ENCODE peak calls at places on chromosome 17, in five cellular contexts. G, W, X, Q and Z are unnamed samples.

GRCh38 chr17:9763643-9764042 is 27.7 kb downstream of the DHRS7C start:
- DNase-seq in G (no peak), W (no peak), Q (no peak), X (no peak), Z (no peak)

GRCh38 chr17:50934672-50935200 is 68.6 kb upstream of the TOB1 start:
- DNase-seq in G (no peak), W (no peak), Q (no peak), X (no peak), Z (no peak)

GRCh38 chr17:78421534-78422266 is 43.3 kb downstream of the PGS1 start:
- DNase-seq in G (peak; percentile 37), X (peak; percentile 86), W (peak; percentile 79), Q (peak; percentile 76), Z (peak; percentile 86)

GRCh38 chr17:42554250-42555121 is 1.8 kb downstream of the HSD17B1 start:
- DNase-seq in X (peak; percentile 93), W (peak; percentile 85), G (no peak), Q (peak; percentile 92), Z (peak; percentile 93)

GRCh38 chr17:80861892-80862291 is 129.7 kb upstream of the CHMP6 start:
- DNase-seq in Q (no peak), W (peak; percentile 10), X (no peak), G (no peak), Z (no peak)

GRCh38 chr17:77174928-77175720 is 34.4 kb downstream of the SEC14L1 start:
- DNase-seq in X (no peak), Q (no peak), W (no peak), G (no peak), Z (no peak)

GRCh38 chr17:73342057-73342522 is 30.3 kb upstream of the CDC42EP4 start:
- DNase-seq in W (peak; percentile 97), G (peak; percentile 51), Q (peak; percentile 53), X (peak; percentile 82), Z (peak; percentile 76)

GRCh38 chr17:47776330-47777197 is 43.5 kb downstream of the TBX21 start:
- DNase-seq in X (no peak), W (peak; percentile 63), G (peak; percentile 27), Q (no peak), Z (no peak)

GRCh38 chr17:8014558-8014850 is 12.1 kb downstream of the GUCY2D start:
- DNase-seq in Q (no peak), X (no peak), W (no peak), G (no peak), Z (no peak)

GRCh38 chr17:14301761-14302401 is 1.0 kb downstream of the HS3ST3B1 start:
- DNase-seq in X (peak; percentile 72), Q (peak; percentile 33), W (peak; percentile 64), G (no peak), Z (no peak)

GRCh38 chr17:78117027-78117981 is 11.3 kb downstream of the TMC6 start:
- DNase-seq in G (no peak), Q (no peak), X (peak; percentile 64), W (no peak), Z (peak; percentile 72)

GRCh38 chr17:46865100-46865499 is 13.7 kb downstream of the WNT9B start:
- DNase-seq in X (no peak), W (peak; percentile 9), G (peak; percentile 4), Q (no peak), Z (no peak)

GRCh38 chr17:43405861-43406260 is 7.1 kb downstream of the ARL4D start:
- DNase-seq in W (no peak), G (no peak), Q (no peak), X (no peak), Z (no peak)

GRCh38 chr17:58487589-58488427 is at the start of gene HSF5:
- DNase-seq in G (no peak), Q (peak; percentile 27), W (peak; percentile 47), X (peak; percentile 73), Z (peak; percentile 76)

GRCh38 chr17:77449908-77450741 is 309.4 kb downstream of the SEC14L1 start:
- DNase-seq in W (peak; percentile 86), G (no peak), Q (peak; percentile 86), X (peak; percentile 90), Z (peak; percentile 93)

GRCh38 chr17:14972844-14973243 is 292.3 kb downstream of the PMP22 start:
- DNase-seq in W (no peak), Q (no peak), X (no peak), G (no peak), Z (no peak)

GRCh38 chr17:78471635-78472034 is 93.2 kb downstream of the PGS1 start:
- DNase-seq in W (no peak), X (no peak), Q (no peak), G (no peak), Z (no peak)

GRCh38 chr17:5282639-5283217 is 644 bp downstream of the RABEP1 start:
- DNase-seq in W (peak; percentile 11), X (peak; percentile 75), Q (peak; percentile 22), G (no peak), Z (no peak)

GRCh38 chr17:48026503-48027321 is 10.9 kb downstream of the COPZ2 start:
- DNase-seq in Q (peak; percentile 83), G (peak; percentile 84), W (peak; percentile 93), X (peak; percentile 89), Z (peak; percentile 88)

GRCh38 chr17:3796110-3796821 is 4.7 kb downstream of the ITGAE start:
- DNase-seq in G (no peak), Q (no peak), X (no peak), W (no peak), Z (no peak)

GRCh38 chr17:68595496-68595895 is 5.7 kb downstream of the FAM20A start:
- DNase-seq in Q (no peak), W (peak; percentile 70), G (no peak), X (no peak), Z (no peak)

GRCh38 chr17:29133146-29133713 is 47.0 kb downstream of the MYO18A start:
- DNase-seq in G (no peak), W (peak; percentile 63), Q (peak; percentile 48), X (no peak), Z (no peak)

GRCh38 chr17:78214016-78214705 is at the start of gene BIRC5:
- DNase-seq in G (peak; percentile 22), W (peak; percentile 89), X (peak; percentile 95), Q (peak; percentile 91), Z (peak; percentile 97)

GRCh38 chr17:50101346-50102163 is 6.4 kb downstream of the PDK2 start:
- DNase-seq in W (peak; percentile 58), G (no peak), X (peak; percentile 61), Q (peak; percentile 70), Z (peak; percentile 62)

GRCh38 chr17:81740395-81740961 is 28.4 kb downstream of the SLC25A10 start:
- DNase-seq in W (no peak), Q (no peak), X (no peak), G (no peak), Z (no peak)

GRCh38 chr17:61806081-61806828 is 57.1 kb downstream of the BRIP1 start:
- DNase-seq in G (no peak), Q (no peak), X (no peak), W (no peak), Z (no peak)

GRCh38 chr17:82875418-82875856 is 35.6 kb upstream of the ZNF750 start:
- DNase-seq in X (no peak), W (no peak), G (no peak), Q (no peak), Z (no peak)

GRCh38 chr17:31869031-31869430 is 10.0 kb upstream of the COPRS start:
- DNase-seq in Q (no peak), X (no peak), G (no peak), W (no peak), Z (no peak)

GRCh38 chr17:75504347-75505151 is 10.8 kb downstream of the CASKIN2 start:
- DNase-seq in G (no peak), Q (no peak), W (no peak), X (peak; percentile 64), Z (peak; percentile 65)

GRCh38 chr17:2955931-2956582 is 107.3 kb downstream of the OR1D5 start:
- DNase-seq in W (no peak), G (no peak), X (no peak), Q (no peak), Z (no peak)

GRCh38 chr17:63137163-63137562 is 171.1 kb downstream of the TANC2 start:
- DNase-seq in Q (no peak), X (no peak), W (no peak), G (no peak), Z (no peak)

GRCh38 chr17:57667461-57667923 is 77.6 kb downstream of the CCDC182 start:
- DNase-seq in W (no peak), G (no peak), Q (no peak), X (no peak), Z (no peak)

GRCh38 chr17:1511290-1511689 is 5.1 kb downstream of the INPP5K start:
- DNase-seq in Q (peak; percentile 56), X (peak; percentile 69), G (no peak), W (peak; percentile 54), Z (no peak)